ENCODE peak calls at places on chromosomes 13 and 19, in six cellular contexts. N, B, H, Q, R and V are unnamed samples.

GRCh38 chr13:90032841-90033493 is 1314.5 kb upstream of the MIR17HG start:
- DNase-seq in H (no peak), R (no peak), N (no peak), B (no peak), Q (no peak), V (no peak)

GRCh38 chr19:38409631-38410133 is 6.8 kb downstream of the FAM98C start:
- DNase-seq in N (no peak), H (no peak), R (peak), Q (no peak), B (no peak), V (no peak)

GRCh38 chr19:1360126-1360817 is 23.4 kb upstream of the NDUFS7 start:
- DNase-seq in N (no peak), B (no peak), Q (no peak), R (no peak), H (no peak), V (no peak)

GRCh38 chr19:41922585-41922984 is 5.7 kb downstream of the ERFL start:
- DNase-seq in H (no peak), Q (no peak), B (no peak), R (no peak), N (no peak), V (no peak)

GRCh38 chr13:42930136-42930535 is 61.9 kb downstream of the EPSTI1 start:
- DNase-seq in R (no peak), H (no peak), Q (no peak), B (no peak), N (no peak), V (no peak)

GRCh38 chr13:111395511-111396393 is 75.3 kb downstream of the TEX29 start:
- DNase-seq in B (peak), H (no peak), N (no peak), R (no peak), Q (no peak), V (no peak)

GRCh38 chr13:107866007-107866665 is 349.2 kb downstream of the LIG4 start:
- DNase-seq in H (no peak), Q (no peak), B (no peak), R (no peak), N (no peak), V (peak)

GRCh38 chr13:98910501-98910951 is 67.3 kb downstream of the DOCK9 start:
- DNase-seq in R (no peak), N (peak), Q (no peak), B (no peak), H (peak), V (no peak)

GRCh38 chr13:27542220-27542619 is 78.1 kb downstream of the LNX2 start:
- DNase-seq in Q (no peak), N (no peak), H (no peak), B (no peak), R (no peak), V (no peak)

GRCh38 chr13:41942462-41943094 is 18.3 kb downstream of the VWA8 start:
- DNase-seq in H (no peak), B (no peak), Q (no peak), N (no peak), R (no peak), V (no peak)

GRCh38 chr19:10653482-10653731 is 739 bp upstream of the ILF3 start:
- DNase-seq in Q (no peak), B (no peak), N (no peak), H (no peak), R (no peak), V (no peak)

GRCh38 chr19:10654610-10655456 is 687 bp downstream of the ILF3 start:
- DNase-seq in R (peak), Q (peak), H (peak), B (peak), N (peak), V (peak)

GRCh38 chr19:10648360-10648759 is 5.8 kb upstream of the ILF3 start:
- DNase-seq in H (no peak), R (no peak), Q (no peak), N (no peak), B (no peak), V (no peak)

GRCh38 chr19:10653732-10654609 is at the start of gene ILF3:
- DNase-seq in Q (peak), R (peak), H (peak), B (peak), N (peak), V (peak)

GRCh38 chr19:10651821-10652220 is 2.3 kb upstream of the ILF3 start:
- DNase-seq in R (no peak), Q (no peak), H (no peak), N (no peak), B (no peak), V (no peak)
- TF ChIP-seq POLR2A in R (no peak), Q (no peak), H (no peak), N (no peak), B (no peak), V (no peak)

GRCh38 chr19:49817964-49818690 is at the start of gene MED25:
- DNase-seq in H (peak), N (peak), B (peak), Q (peak), R (peak), V (peak)
- TF ChIP-seq CTCF in H (peak), N (peak), B (peak), Q (no peak), R (peak), V (peak)

GRCh38 chr19:54183431-54183830 is 5.9 kb downstream of the MBOAT7 start:
- DNase-seq in H (no peak), R (no peak), B (no peak), Q (no peak), N (no peak), V (no peak)
- TF ChIP-seq POLR2A in H (no peak), R (no peak), B (no peak), Q (no peak), N (no peak), V (no peak)

GRCh38 chr13:46184277-46184699 is 2.3 kb upstream of the LCP1 start:
- DNase-seq in N (no peak), H (peak), B (no peak), R (no peak), Q (no peak), V (peak)
- TF ChIP-seq CTCF in N (peak), H (peak), B (no peak), R (no peak), Q (peak), V (no peak)

GRCh38 chr19:55085923-55086715 is 10.4 kb downstream of the EPS8L1 start:
- DNase-seq in B (no peak), R (no peak), H (peak), N (no peak), Q (no peak), V (no peak)

GRCh38 chr19:55086730-55087541 is 11.3 kb downstream of the EPS8L1 start:
- DNase-seq in N (peak), H (peak), B (peak), Q (peak), R (peak), V (peak)

GRCh38 chr19:55088021-55088451 is 12.4 kb downstream of the EPS8L1 start:
- DNase-seq in R (no peak), Q (no peak), B (no peak), N (no peak), H (no peak), V (no peak)

GRCh38 chr19:55088543-55089265 is 13.0 kb downstream of the EPS8L1 start:
- DNase-seq in H (peak), Q (peak), N (no peak), B (no peak), R (peak), V (peak)

GRCh38 chr19:55087542-55087935 is 11.9 kb downstream of the EPS8L1 start:
- DNase-seq in H (peak), Q (no peak), N (no peak), R (no peak), B (no peak), V (no peak)
- TF ChIP-seq POLR2A in H (no peak), Q (no peak), N (no peak), R (no peak), B (no peak), V (no peak)

DNA sequence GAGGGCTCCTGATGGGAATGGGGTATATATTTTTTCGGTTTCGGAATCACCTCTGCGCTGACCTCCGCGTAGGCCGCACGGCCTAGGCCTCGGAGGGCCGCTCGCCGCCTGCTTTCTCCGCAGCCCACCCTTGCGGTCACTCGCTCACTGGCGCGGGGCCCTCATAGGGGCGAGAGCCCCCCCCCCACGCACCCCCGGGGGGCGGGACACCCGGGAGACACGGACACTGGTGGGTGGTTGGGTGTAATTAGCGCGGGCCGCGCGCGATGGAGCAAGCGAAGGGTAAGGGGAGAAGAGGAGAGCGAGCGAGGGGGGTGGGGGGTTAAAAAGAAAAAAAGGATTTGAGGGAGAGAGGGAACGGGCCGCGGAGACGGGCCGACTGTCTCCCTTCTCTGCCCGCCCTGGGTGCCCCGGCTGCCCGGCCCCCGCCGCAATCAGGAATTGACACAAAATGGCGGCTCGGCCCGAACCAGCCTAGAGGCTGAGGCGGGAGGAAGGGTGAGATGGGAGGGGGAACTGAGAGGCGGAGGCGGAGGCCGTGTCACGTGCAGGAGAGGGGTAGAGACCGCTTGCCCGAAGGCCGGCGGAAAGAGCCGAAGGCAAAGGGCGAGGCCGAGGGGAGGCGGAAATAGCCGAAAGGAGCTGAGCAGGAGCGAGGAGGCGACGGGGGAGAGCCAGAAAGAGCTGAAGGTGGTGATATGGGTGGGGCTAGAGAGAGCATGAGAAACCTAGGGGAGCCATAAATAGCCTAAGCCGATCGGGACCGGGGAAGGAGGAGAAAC is 721 bp downstream of the ZC3H4 start:
- DNase-seq in B (peak), N (peak), H (peak), R (peak), Q (peak), V (peak)
- TF ChIP-seq CTCF in B (peak), N (no peak), H (no peak), R (peak), Q (no peak), V (no peak)

DNA sequence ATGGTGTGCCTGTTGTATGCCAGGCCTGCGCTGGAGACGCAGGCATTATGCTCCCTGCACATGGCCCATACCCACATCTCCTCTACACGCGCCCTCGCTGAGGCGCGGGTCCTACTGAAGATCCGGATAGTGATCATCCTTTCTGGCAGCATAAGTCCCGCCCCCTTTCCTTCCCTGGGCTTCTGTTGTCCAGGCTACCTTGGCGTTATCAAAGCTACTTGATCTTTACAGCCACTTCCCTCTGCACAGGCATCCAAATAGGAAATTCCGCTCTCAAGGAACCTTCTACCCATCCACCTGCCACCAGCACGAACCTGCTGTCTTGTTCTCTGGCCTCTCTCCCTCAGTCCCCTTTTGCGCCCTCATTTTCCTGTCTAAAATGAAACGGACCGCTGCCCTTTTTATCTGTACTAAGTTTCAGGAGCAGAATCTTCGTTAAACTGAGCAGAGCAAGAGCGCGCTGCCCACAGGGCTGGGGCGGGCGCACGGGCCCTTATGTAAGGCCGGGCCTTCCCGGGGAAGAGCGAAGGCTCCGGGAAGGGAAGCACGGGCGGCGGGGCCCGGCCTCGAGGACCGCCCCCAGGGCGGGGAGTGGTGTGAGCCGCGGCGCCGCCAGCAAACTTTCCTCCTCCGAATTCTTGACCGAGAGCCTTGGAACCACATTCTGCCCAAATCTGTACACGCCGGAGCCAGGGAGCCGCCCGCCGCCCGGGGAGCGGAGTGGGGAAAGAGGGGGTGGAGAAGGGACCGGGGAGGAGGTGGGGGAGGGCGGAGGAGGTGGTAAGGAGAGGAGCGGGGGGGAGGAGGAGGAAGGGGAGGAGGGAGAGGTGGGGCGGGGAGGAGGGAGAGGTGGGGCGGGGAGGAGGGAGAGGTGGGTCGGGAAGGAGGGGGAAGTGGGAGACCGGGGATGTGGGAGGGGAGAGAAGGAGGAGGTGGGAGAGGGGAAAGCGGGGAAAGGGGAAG is 919 bp upstream of the UBE2L5 start:
- DNase-seq in B (peak), H (peak), R (peak), N (peak), Q (peak), V (peak)
- TF ChIP-seq POLR2A in B (peak), H (peak), R (peak), N (no peak), Q (peak), V (no peak)

DNA sequence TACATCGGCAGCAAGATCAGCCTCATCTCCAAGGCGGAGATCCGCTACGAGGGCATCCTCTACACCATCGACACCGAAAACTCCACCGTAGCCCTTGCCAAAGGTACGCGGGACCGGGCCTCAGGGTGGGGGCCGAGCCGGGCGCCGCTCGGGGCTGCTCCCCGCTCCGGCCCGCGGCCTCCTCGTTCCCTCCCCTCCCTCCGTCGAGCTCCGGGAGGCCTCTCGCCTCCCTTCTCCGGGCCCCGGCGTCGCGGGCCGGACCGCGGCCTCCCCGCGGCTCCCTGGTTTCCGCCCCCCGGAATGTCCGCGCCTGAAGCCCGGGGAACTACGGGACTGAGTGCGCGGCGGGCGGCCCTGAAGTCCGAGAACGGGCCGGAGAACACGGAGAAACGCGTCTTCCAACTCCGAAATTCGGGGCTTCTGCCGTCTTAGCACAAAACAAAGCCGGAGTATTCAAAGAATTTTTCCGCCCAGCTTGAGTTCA is 399 bp downstream of the LSM14A start:
- DNase-seq in B (no peak), Q (no peak), N (no peak), H (peak), R (no peak), V (peak)
- TF ChIP-seq CTCF in B (no peak), Q (no peak), N (no peak), H (no peak), R (no peak), V (no peak)